ENCODE peak calls at places on chromosome 17, in nine cellular contexts. D, B, N, J, U, Y, W, A and C are unnamed samples.
A peak's percentile ranks its signal among the peaks of the same experiment; 100 is the strongest.

GRCh38 chr17:28740406-28741357 is 3.1 kb upstream of the TRAF4 start:
- DNase-seq in J (no peak), U (no peak), A (no peak), Y (no peak), D (no peak), W (no peak), N (no peak), B (no peak), C (no peak)

GRCh38 chr17:83010323-83011200 is 68.8 kb upstream of the METRNL start:
- DNase-seq in U (no peak), W (no peak), D (no peak), N (no peak), B (no peak), A (no peak), J (peak; percentile 56), Y (no peak), C (no peak)

GRCh38 chr17:75442168-75443103 is 14.0 kb upstream of the TMEM94 start:
- DNase-seq in U (no peak), W (no peak), D (no peak), B (no peak), A (no peak), Y (no peak), N (no peak), J (no peak), C (no peak)

GRCh38 chr17:29996458-29996857 is 55.0 kb downstream of the EFCAB5 start:
- DNase-seq in U (no peak), B (no peak), N (no peak), J (no peak), W (no peak), D (no peak), A (no peak), Y (no peak), C (no peak)

GRCh38 chr17:40916366-40916765 is 21.1 kb downstream of the KRT23 start:
- DNase-seq in J (no peak), D (no peak), U (no peak), N (no peak), W (no peak), B (no peak), Y (no peak), A (no peak), C (no peak)

GRCh38 chr17:38628441-38628840 is 22.7 kb upstream of the SRCIN1 start:
- DNase-seq in U (no peak), B (peak; percentile 22), D (no peak), A (peak; percentile 16), J (no peak), Y (no peak), N (peak; percentile 18), W (no peak), C (no peak)

GRCh38 chr17:77365584-77366186 is 224.9 kb downstream of the SEC14L1 start:
- DNase-seq in U (no peak), J (no peak), A (peak; percentile 84), B (no peak), N (peak; percentile 91), W (peak; percentile 66), D (peak; percentile 66), Y (peak; percentile 72), C (peak; percentile 78)

GRCh38 chr17:17120294-17120693 is 78.0 kb downstream of the MPRIP start:
- DNase-seq in A (no peak), J (no peak), D (no peak), N (no peak), B (no peak), U (no peak), Y (no peak), W (no peak), C (no peak)

GRCh38 chr17:44770526-44770925 is 11.7 kb downstream of the ADAM11 start:
- DNase-seq in D (no peak), B (no peak), W (no peak), A (no peak), J (no peak), U (no peak), Y (no peak), N (no peak), C (no peak)

GRCh38 chr17:79657036-79657435 is 46.2 kb upstream of the RBFOX3 start:
- DNase-seq in U (no peak), B (no peak), A (no peak), J (no peak), D (no peak), N (no peak), Y (no peak), W (no peak), C (no peak)

GRCh38 chr17:69344939-69345338 is 18.0 kb upstream of the ABCA5 start:
- DNase-seq in Y (no peak), N (no peak), U (no peak), W (no peak), B (no peak), D (no peak), A (no peak), J (no peak), C (no peak)

GRCh38 chr17:7394452-7395191 is at the start of gene PLSCR3:
- DNase-seq in U (peak; percentile 76), N (peak; percentile 80), B (peak; percentile 85), A (peak; percentile 93), J (peak; percentile 86), D (peak; percentile 51), W (peak; percentile 91), Y (peak; percentile 87), C (peak; percentile 97)

GRCh38 chr17:46976626-46977270 is 2.3 kb downstream of the RPRML start:
- DNase-seq in W (no peak), U (no peak), J (no peak), N (no peak), B (no peak), Y (no peak), D (no peak), A (no peak), C (no peak)

GRCh38 chr17:82110298-82110697 is 12.3 kb upstream of the FASN start:
- DNase-seq in J (no peak), N (no peak), D (no peak), A (no peak), U (no peak), B (no peak), Y (no peak), W (no peak), C (no peak)

GRCh38 chr17:45871718-45872117 is 22.6 kb upstream of the MAPT start:
- DNase-seq in J (no peak), A (no peak), D (no peak), Y (no peak), W (no peak), B (no peak), N (no peak), U (no peak), C (no peak)

GRCh38 chr17:82154881-82155331 is 56.9 kb upstream of the FASN start:
- DNase-seq in A (no peak), B (no peak), N (no peak), U (no peak), W (no peak), J (no peak), Y (no peak), D (no peak), C (no peak)

GRCh38 chr17:41060052-41060604 is at the start of gene KRTAP2-3:
- DNase-seq in A (peak; percentile 52), U (no peak), D (peak; percentile 87), Y (no peak), J (no peak), B (no peak), W (no peak), N (peak; percentile 92), C (no peak)

GRCh38 chr17:67376509-67376891 is 581 bp upstream of the PITPNC1 start:
- DNase-seq in W (no peak), B (peak; percentile 47), U (no peak), N (peak; percentile 76), A (peak; percentile 32), Y (peak; percentile 31), J (no peak), D (no peak), C (no peak)

GRCh38 chr17:67379251-67379630 is 2.2 kb downstream of the PITPNC1 start:
- DNase-seq in Y (no peak), J (no peak), N (no peak), W (no peak), U (no peak), D (no peak), B (no peak), A (no peak), C (no peak)

GRCh38 chr17:67378444-67379250 is 1.6 kb downstream of the PITPNC1 start:
- DNase-seq in Y (peak; percentile 78), A (peak; percentile 81), J (peak; percentile 71), U (peak; percentile 50), B (peak; percentile 90), W (peak; percentile 79), D (peak; percentile 44), N (peak; percentile 84), C (peak; percentile 94)

GRCh38 chr17:67376892-67377726 is at the start of gene PITPNC1:
- DNase-seq in Y (peak; percentile 86), W (peak; percentile 87), B (peak; percentile 92), U (peak; percentile 64), N (peak; percentile 83), J (peak; percentile 86), D (peak; percentile 61), A (peak; percentile 92), C (peak; percentile 70)

GRCh38 chr17:67377727-67378443 is 804 bp downstream of the PITPNC1 start:
- DNase-seq in D (no peak), J (peak; percentile 57), W (peak; percentile 61), Y (peak; percentile 59), N (no peak), B (peak; percentile 84), U (no peak), A (peak; percentile 66), C (peak; percentile 91)
- TF ChIP-seq CTCF in D (peak; percentile 33), J (no peak), W (no peak), Y (peak; percentile 46), N (no peak), B (peak; percentile 56), U (peak; percentile 33), A (peak; percentile 23), C (no peak)

GRCh38 chr17:48745381-48746275 is 17.1 kb upstream of the HOXB13 start:
- DNase-seq in Y (no peak), B (no peak), U (no peak), W (no peak), D (no peak), A (no peak), J (no peak), N (no peak), C (no peak)
- H3K4me3 ChIP-seq in Y (no peak overlapping the region), B (no peak overlapping the region), U (no peak overlapping the region), W (no peak overlapping the region), D (no peak overlapping the region), A (no peak overlapping the region), J (no peak overlapping the region), N (no peak overlapping the region), C (no peak overlapping the region)

GRCh38 chr17:56653877-56654276 is 60.4 kb downstream of the NOG start:
- DNase-seq in J (peak; percentile 37), A (peak; percentile 19), B (peak; percentile 39), D (no peak), N (peak; percentile 33), U (no peak), W (no peak), Y (no peak), C (no peak)
- TF ChIP-seq CTCF in J (no peak), A (peak; percentile 42), B (peak; percentile 75), D (peak; percentile 55), N (peak; percentile 41), U (no peak), W (no peak), Y (no peak), C (no peak)

DNA sequence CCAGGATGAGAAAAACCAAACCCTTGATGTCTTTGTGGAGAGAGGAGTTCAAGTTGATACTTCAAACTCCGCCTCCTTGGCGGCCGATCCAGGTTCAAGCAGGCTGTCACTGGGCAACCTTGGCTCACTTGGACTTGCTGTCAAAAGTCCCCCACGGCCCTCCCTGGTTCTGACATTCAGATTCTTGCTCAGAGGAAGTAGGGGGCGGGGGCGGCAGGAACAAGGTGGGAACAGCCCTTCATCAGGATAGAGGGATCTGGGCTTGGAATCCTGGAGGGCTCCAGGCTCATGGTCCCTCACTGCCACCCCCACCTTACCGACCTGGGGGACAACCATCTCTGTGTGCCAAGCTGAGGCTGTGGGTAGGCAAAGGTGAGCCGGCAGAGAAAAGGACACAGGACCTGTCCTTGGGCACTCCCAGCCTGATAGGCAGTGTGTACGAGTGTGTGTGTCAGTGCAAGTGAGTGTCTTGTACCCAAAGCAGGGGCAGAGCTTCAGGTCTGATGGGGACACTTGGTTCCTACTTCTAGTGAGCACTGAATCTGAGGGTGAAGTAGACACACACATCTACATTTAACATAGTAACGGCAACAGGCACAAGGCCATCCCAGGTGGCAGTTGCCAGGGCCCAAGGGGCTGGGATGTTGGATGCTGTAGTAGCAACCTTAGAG is 6.6 kb upstream of the TSPOAP1 start:
- DNase-seq in N (no peak), D (no peak), A (no peak), W (no peak), Y (no peak), U (no peak), B (peak; percentile 56), J (no peak), C (no peak)
- H3K4me3 ChIP-seq in N (no peak overlapping the region), D (no peak overlapping the region), A (no peak overlapping the region), W (no peak overlapping the region), Y (no peak overlapping the region), U (no peak overlapping the region), B (peak overlapping the region; percentile 98), J (no peak overlapping the region), C (no peak overlapping the region)